ENCODE peak calls at places on chromosomes 3 and 15, in eight cellular contexts. One of them, this sample, is unnamed.

GRCh38 chr3:177453087-177453844 is 256.0 kb upstream of the TBL1XR1 start:
- DNase-seq in GM23248: no peak
- DNase-seq in keratinocyte: no peak
- DNase-seq in psoas muscle: no peak
- DNase-seq in mesendoderm: no peak
- DNase-seq in ovary: no peak
- DNase-seq in heart left ventricle: no peak
- DNase-seq in neural progenitor cell: no peak
- DNase-seq in this sample: no peak

GRCh38 chr15:83571820-83572707 is 81.9 kb upstream of the ADAMTSL3 start:
- DNase-seq in heart left ventricle: no peak
- DNase-seq in mesendoderm: peak
- DNase-seq in psoas muscle: no peak
- DNase-seq in keratinocyte: no peak
- DNase-seq in GM23248: peak
- DNase-seq in ovary: no peak
- DNase-seq in neural progenitor cell: peak
- DNase-seq in this sample: no peak

GRCh38 chr15:22241451-22241850 is 161.1 kb downstream of the OR4M2 start:
- DNase-seq in GM23248: no peak
- DNase-seq in ovary: no peak
- DNase-seq in psoas muscle: no peak
- DNase-seq in mesendoderm: no peak
- DNase-seq in neural progenitor cell: no peak
- DNase-seq in heart left ventricle: peak
- DNase-seq in keratinocyte: no peak
- DNase-seq in this sample: no peak

GRCh38 chr3:151402349-151402748 is 17.8 kb upstream of the P2RY12 start:
- DNase-seq in GM23248: no peak
- DNase-seq in neural progenitor cell: no peak
- DNase-seq in keratinocyte: no peak
- DNase-seq in mesendoderm: no peak
- DNase-seq in psoas muscle: no peak
- DNase-seq in heart left ventricle: no peak
- DNase-seq in ovary: no peak
- DNase-seq in this sample: no peak

GRCh38 chr3:183252973-183253363 is at the start of gene B3GNT5:
- DNase-seq in ovary: peak
- DNase-seq in mesendoderm: peak
- DNase-seq in keratinocyte: no peak
- DNase-seq in heart left ventricle: no peak
- DNase-seq in GM23248: no peak
- DNase-seq in psoas muscle: peak
- DNase-seq in neural progenitor cell: no peak
- DNase-seq in this sample: no peak

GRCh38 chr3:162285252-162285651 is 788.6 kb downstream of the OTOL1 start:
- DNase-seq in ovary: no peak
- DNase-seq in heart left ventricle: no peak
- DNase-seq in psoas muscle: no peak
- DNase-seq in GM23248: no peak
- DNase-seq in keratinocyte: no peak
- DNase-seq in neural progenitor cell: no peak
- DNase-seq in mesendoderm: no peak
- DNase-seq in this sample: no peak

GRCh38 chr3:139267300-139268246 is 76.2 kb upstream of the MRPS22 start:
- DNase-seq in keratinocyte: no peak
- DNase-seq in neural progenitor cell: no peak
- DNase-seq in heart left ventricle: no peak
- DNase-seq in GM23248: no peak
- DNase-seq in ovary: no peak
- DNase-seq in mesendoderm: no peak
- DNase-seq in psoas muscle: no peak
- DNase-seq in this sample: no peak

GRCh38 chr3:172106989-172107388 is 67.6 kb downstream of the FNDC3B start:
- DNase-seq in mesendoderm: no peak
- DNase-seq in GM23248: no peak
- DNase-seq in neural progenitor cell: no peak
- DNase-seq in heart left ventricle: no peak
- DNase-seq in ovary: no peak
- DNase-seq in keratinocyte: no peak
- DNase-seq in psoas muscle: no peak
- DNase-seq in this sample: no peak

GRCh38 chr3:119630562-119631329 is 29.6 kb downstream of the POPDC2 start:
- DNase-seq in neural progenitor cell: no peak
- DNase-seq in heart left ventricle: no peak
- DNase-seq in GM23248: peak
- DNase-seq in psoas muscle: peak
- DNase-seq in mesendoderm: peak
- DNase-seq in ovary: no peak
- DNase-seq in keratinocyte: no peak
- DNase-seq in this sample: no peak

GRCh38 chr3:105518806-105519418 is 152.2 kb downstream of the ALCAM start:
- DNase-seq in neural progenitor cell: peak
- DNase-seq in heart left ventricle: no peak
- DNase-seq in GM23248: peak
- DNase-seq in psoas muscle: no peak
- DNase-seq in mesendoderm: peak
- DNase-seq in ovary: no peak
- DNase-seq in keratinocyte: peak
- DNase-seq in this sample: no peak

GRCh38 chr3:184907941-184908649 is 96.1 kb downstream of the VPS8 start:
- DNase-seq in heart left ventricle: peak
- DNase-seq in keratinocyte: no peak
- DNase-seq in GM23248: no peak
- DNase-seq in ovary: no peak
- DNase-seq in neural progenitor cell: peak
- DNase-seq in psoas muscle: no peak
- DNase-seq in mesendoderm: peak
- DNase-seq in this sample: no peak

GRCh38 chr3:134447371-134447770 is 38.4 kb downstream of the ANAPC13 start:
- DNase-seq in ovary: no peak
- DNase-seq in GM23248: no peak
- DNase-seq in keratinocyte: no peak
- DNase-seq in psoas muscle: no peak
- DNase-seq in heart left ventricle: no peak
- DNase-seq in mesendoderm: no peak
- DNase-seq in neural progenitor cell: no peak
- DNase-seq in this sample: no peak

GRCh38 chr3:46389306-46389705 is 17.6 kb downstream of the CCR5AS start:
- DNase-seq in psoas muscle: no peak
- DNase-seq in GM23248: no peak
- DNase-seq in neural progenitor cell: no peak
- DNase-seq in mesendoderm: no peak
- DNase-seq in keratinocyte: no peak
- DNase-seq in heart left ventricle: no peak
- DNase-seq in ovary: no peak
- DNase-seq in this sample: no peak

GRCh38 chr3:144096016-144096415 is 124.4 kb downstream of the DIPK2A start:
- DNase-seq in psoas muscle: no peak
- DNase-seq in heart left ventricle: no peak
- DNase-seq in neural progenitor cell: no peak
- DNase-seq in GM23248: no peak
- DNase-seq in ovary: no peak
- DNase-seq in keratinocyte: no peak
- DNase-seq in mesendoderm: no peak
- DNase-seq in this sample: no peak

GRCh38 chr3:105791919-105792786 is 76.7 kb downstream of the CBLB start:
- DNase-seq in keratinocyte: no peak
- DNase-seq in psoas muscle: peak
- DNase-seq in mesendoderm: no peak
- DNase-seq in heart left ventricle: peak
- DNase-seq in ovary: peak
- DNase-seq in GM23248: peak
- DNase-seq in neural progenitor cell: no peak
- DNase-seq in this sample: no peak

GRCh38 chr3:124669470-124669869 is 60.8 kb upstream of the UMPS start:
- DNase-seq in psoas muscle: no peak
- DNase-seq in neural progenitor cell: no peak
- DNase-seq in mesendoderm: no peak
- DNase-seq in heart left ventricle: no peak
- DNase-seq in GM23248: peak
- DNase-seq in keratinocyte: no peak
- DNase-seq in ovary: no peak
- DNase-seq in this sample: no peak

GRCh38 chr15:81003023-81003350 is 2.3 kb downstream of the TLNRD1 start:
- DNase-seq in heart left ventricle: peak
- DNase-seq in neural progenitor cell: no peak
- DNase-seq in psoas muscle: peak
- DNase-seq in keratinocyte: no peak
- DNase-seq in mesendoderm: no peak
- DNase-seq in ovary: no peak
- DNase-seq in GM23248: no peak
- DNase-seq in this sample: no peak

GRCh38 chr15:63908986-63909385 is 75.2 kb upstream of the HERC1 start:
- DNase-seq in mesendoderm: no peak
- DNase-seq in psoas muscle: no peak
- DNase-seq in heart left ventricle: no peak
- DNase-seq in neural progenitor cell: no peak
- DNase-seq in keratinocyte: peak
- DNase-seq in ovary: no peak
- DNase-seq in GM23248: peak
- DNase-seq in this sample: no peak
- H3K27ac ChIP-seq in mesendoderm: no peak
- H3K27ac ChIP-seq in psoas muscle: no peak
- H3K27ac ChIP-seq in heart left ventricle: no peak
- H3K27ac ChIP-seq in neural progenitor cell: no peak
- H3K27ac ChIP-seq in keratinocyte: peak
- H3K27ac ChIP-seq in ovary: no peak
- H3K27ac ChIP-seq in GM23248: peak
- H3K27ac ChIP-seq in this sample: peak

GRCh38 chr3:62566022-62566557 is 192.7 kb upstream of the FEZF2 start:
- DNase-seq in GM23248: no peak
- DNase-seq in neural progenitor cell: no peak
- DNase-seq in keratinocyte: no peak
- DNase-seq in psoas muscle: no peak
- DNase-seq in mesendoderm: no peak
- DNase-seq in heart left ventricle: no peak
- DNase-seq in ovary: no peak
- DNase-seq in this sample: no peak

GRCh38 chr3:62559831-62560445 is 186.6 kb upstream of the FEZF2 start:
- DNase-seq in psoas muscle: no peak
- DNase-seq in neural progenitor cell: peak
- DNase-seq in mesendoderm: peak
- DNase-seq in GM23248: peak
- DNase-seq in heart left ventricle: no peak
- DNase-seq in ovary: no peak
- DNase-seq in keratinocyte: peak
- DNase-seq in this sample: no peak

GRCh38 chr3:62562017-62562416 is 188.7 kb upstream of the FEZF2 start:
- DNase-seq in psoas muscle: no peak
- DNase-seq in neural progenitor cell: no peak
- DNase-seq in heart left ventricle: no peak
- DNase-seq in GM23248: peak
- DNase-seq in keratinocyte: peak
- DNase-seq in mesendoderm: no peak
- DNase-seq in ovary: no peak
- DNase-seq in this sample: no peak

GRCh38 chr3:62558549-62559112 is 185.3 kb upstream of the FEZF2 start:
- DNase-seq in heart left ventricle: no peak
- DNase-seq in ovary: no peak
- DNase-seq in keratinocyte: no peak
- DNase-seq in mesendoderm: peak
- DNase-seq in psoas muscle: no peak
- DNase-seq in neural progenitor cell: peak
- DNase-seq in GM23248: no peak
- DNase-seq in this sample: no peak

DNA sequence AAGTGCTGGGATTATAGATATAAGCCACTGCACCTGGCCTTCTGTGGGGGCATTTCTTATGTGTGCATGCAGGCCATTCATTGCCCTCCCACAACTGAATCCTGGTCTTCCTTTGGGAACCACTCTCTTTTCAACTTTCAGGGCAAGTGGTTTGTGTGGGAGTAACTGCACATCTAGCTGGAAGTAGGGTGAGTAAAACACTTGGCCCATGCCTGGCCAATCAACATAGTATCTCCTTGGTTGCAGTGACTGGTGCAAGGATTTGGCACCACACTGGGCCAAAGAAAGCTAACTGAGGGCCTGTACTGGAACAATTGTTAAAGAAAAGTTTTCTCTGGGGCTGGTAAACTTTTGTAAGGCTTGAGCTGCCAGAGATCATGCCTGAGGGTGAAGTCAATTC is 189.2 kb upstream of the FEZF2 start:
- DNase-seq in psoas muscle: no peak
- DNase-seq in GM23248: peak
- DNase-seq in neural progenitor cell: no peak
- DNase-seq in heart left ventricle: no peak
- DNase-seq in ovary: no peak
- DNase-seq in keratinocyte: no peak
- DNase-seq in mesendoderm: no peak
- DNase-seq in this sample: no peak
- H3K27ac ChIP-seq in psoas muscle: no peak
- H3K27ac ChIP-seq in GM23248: peak
- H3K27ac ChIP-seq in neural progenitor cell: no peak
- H3K27ac ChIP-seq in heart left ventricle: no peak
- H3K27ac ChIP-seq in ovary: no peak
- H3K27ac ChIP-seq in keratinocyte: no peak
- H3K27ac ChIP-seq in mesendoderm: no peak
- H3K27ac ChIP-seq in this sample: no peak

GRCh38 chr3:123641084-123641462 is 56.2 kb upstream of the HACD2 start:
- DNase-seq in ovary: no peak
- DNase-seq in GM23248: no peak
- DNase-seq in keratinocyte: no peak
- DNase-seq in neural progenitor cell: peak
- DNase-seq in mesendoderm: no peak
- DNase-seq in psoas muscle: no peak
- DNase-seq in heart left ventricle: no peak
- DNase-seq in this sample: no peak

GRCh38 chr3:123642182-123642956 is 57.5 kb upstream of the HACD2 start:
- DNase-seq in neural progenitor cell: peak
- DNase-seq in heart left ventricle: peak
- DNase-seq in ovary: peak
- DNase-seq in keratinocyte: peak
- DNase-seq in psoas muscle: peak
- DNase-seq in mesendoderm: peak
- DNase-seq in GM23248: peak
- DNase-seq in this sample: peak

GRCh38 chr3:123644358-123644757 is 59.5 kb upstream of the HACD2 start:
- DNase-seq in ovary: no peak
- DNase-seq in neural progenitor cell: no peak
- DNase-seq in heart left ventricle: no peak
- DNase-seq in psoas muscle: no peak
- DNase-seq in keratinocyte: no peak
- DNase-seq in mesendoderm: no peak
- DNase-seq in GM23248: no peak
- DNase-seq in this sample: no peak

GRCh38 chr3:123641505-123641904 is 56.7 kb upstream of the HACD2 start:
- DNase-seq in ovary: no peak
- DNase-seq in neural progenitor cell: no peak
- DNase-seq in heart left ventricle: no peak
- DNase-seq in psoas muscle: no peak
- DNase-seq in mesendoderm: no peak
- DNase-seq in GM23248: no peak
- DNase-seq in keratinocyte: no peak
- DNase-seq in this sample: no peak

GRCh38 chr3:123642957-123643330 is 58.1 kb upstream of the HACD2 start:
- DNase-seq in GM23248: peak
- DNase-seq in neural progenitor cell: no peak
- DNase-seq in psoas muscle: no peak
- DNase-seq in ovary: no peak
- DNase-seq in keratinocyte: no peak
- DNase-seq in heart left ventricle: no peak
- DNase-seq in mesendoderm: no peak
- DNase-seq in this sample: no peak
- H3K27ac ChIP-seq in GM23248: no peak
- H3K27ac ChIP-seq in neural progenitor cell: no peak
- H3K27ac ChIP-seq in psoas muscle: no peak
- H3K27ac ChIP-seq in ovary: no peak
- H3K27ac ChIP-seq in keratinocyte: no peak
- H3K27ac ChIP-seq in heart left ventricle: no peak
- H3K27ac ChIP-seq in mesendoderm: no peak
- H3K27ac ChIP-seq in this sample: no peak

GRCh38 chr15:77013786-77014136 is 18.8 kb downstream of the PSTPIP1 start:
- DNase-seq in GM23248: no peak
- DNase-seq in mesendoderm: peak
- DNase-seq in neural progenitor cell: no peak
- DNase-seq in heart left ventricle: peak
- DNase-seq in keratinocyte: no peak
- DNase-seq in psoas muscle: no peak
- DNase-seq in ovary: no peak
- DNase-seq in this sample: no peak
- H3K27ac ChIP-seq in GM23248: no peak
- H3K27ac ChIP-seq in mesendoderm: no peak
- H3K27ac ChIP-seq in neural progenitor cell: no peak
- H3K27ac ChIP-seq in heart left ventricle: no peak
- H3K27ac ChIP-seq in keratinocyte: no peak
- H3K27ac ChIP-seq in psoas muscle: no peak
- H3K27ac ChIP-seq in ovary: no peak
- H3K27ac ChIP-seq in this sample: no peak

This sample was measured in epithelial cell of prostate.